ENCODE peak calls at places on chromosomes 4 and X, in ten cellular contexts. J is SW480, F is pons, C is fibroblast of mammary gland, H is NCI-H1105, Z is NCI-H1436 treated with DMSO at 0.1 percent for 48 hours, U is glutamatergic neuron, Q is GM04503, B is right cardiac atrium, N is NCI-H748 treated with DMSO at 0.1 percent for 48 hours. R is an unnamed sample.

GRCh38 chrX:17005712-17006372 is 59.4 kb downstream of the REPS2 start:
- DNase-seq in J (no peak), N (no peak), Q (no peak), Z (no peak), H (no peak), F (no peak), B (no peak), U (no peak), C (peak; percentile 42), R (no peak)

GRCh38 chr4:27775156-27775555 is 914.5 kb downstream of the STIM2 start:
- DNase-seq in F (no peak), Z (no peak), H (no peak), U (no peak), C (no peak), J (no peak), N (no peak), Q (no peak), B (no peak), R (no peak)

GRCh38 chr4:5572751-5573150 is 135.6 kb downstream of the EVC2 start:
- DNase-seq in Z (no peak), U (no peak), H (no peak), N (no peak), Q (no peak), C (no peak), J (no peak), F (no peak), B (no peak), R (no peak)

GRCh38 chr4:28744066-28744465 is 1883.4 kb downstream of the STIM2 start:
- DNase-seq in B (no peak), Z (no peak), F (no peak), C (peak; percentile 17), J (no peak), Q (no peak), U (no peak), N (no peak), H (no peak), R (no peak)

GRCh38 chr4:148288448-148288847 is 153.8 kb downstream of the NR3C2 start:
- DNase-seq in N (no peak), Q (no peak), B (peak; percentile 63), Z (no peak), H (no peak), C (no peak), J (no peak), U (no peak), F (no peak), R (peak; percentile 84)

GRCh38 chr4:186137193-186137792 is 32.8 kb downstream of the FAM149A start:
- DNase-seq in Z (no peak), H (no peak), Q (no peak), N (peak; percentile 12), U (no peak), C (peak; percentile 34), J (peak; percentile 21), B (no peak), F (peak; percentile 37), R (no peak)

GRCh38 chrX:109635151-109635550 is 10.2 kb upstream of the KCNE5 start:
- DNase-seq in B (no peak), U (peak; percentile 16), Q (peak; percentile 2), J (peak; percentile 11), F (no peak), N (no peak), Z (no peak), C (peak; percentile 23), H (no peak), R (no peak)

GRCh38 chr4:141853091-141853734 is 216.8 kb downstream of the IL15 start:
- DNase-seq in Z (no peak), J (peak; percentile 20), N (peak; percentile 54), Q (no peak), H (peak; percentile 78), B (no peak), U (no peak), F (no peak), C (peak; percentile 2), R (no peak)

GRCh38 chr4:19224820-19225219 is 1026.9 kb upstream of the SLIT2 start:
- DNase-seq in B (no peak), N (peak; percentile 8), H (no peak), U (no peak), C (peak; percentile 44), Q (no peak), J (peak; percentile 20), Z (no peak), F (peak; percentile 37), R (no peak)

GRCh38 chr4:71648448-71648847 is 135.4 kb downstream of the GC start:
- DNase-seq in N (no peak), U (no peak), J (no peak), Q (no peak), C (no peak), B (no peak), F (no peak), Z (no peak), H (no peak), R (no peak)

GRCh38 chr4:147360301-147360700 is 120.6 kb upstream of the EDNRA start:
- DNase-seq in U (no peak), H (no peak), N (no peak), C (peak; percentile 90), F (no peak), J (no peak), Z (no peak), B (no peak), Q (peak; percentile 31), R (no peak)

GRCh38 chr4:173181769-173182374 is 13.3 kb downstream of the GALNT7 start:
- DNase-seq in B (no peak), C (peak; percentile 79), Z (peak; percentile 8), J (no peak), U (no peak), Q (no peak), N (no peak), H (no peak), F (no peak), R (no peak)